ENCODE peak calls at places on chromosomes 12 and 14, in eight cellular contexts. One of them, this sample, is unnamed.

GRCh38 chr12:51482808-51483532 is 58.3 kb downstream of the SLC4A8 start:
- DNase-seq in esophagus squamous epithelium: no peak
- DNase-seq in stomach: no peak
- DNase-seq in breast epithelium: no peak
- DNase-seq in lower leg skin: no peak
- DNase-seq in gastrocnemius medialis: no peak
- DNase-seq in transverse colon: no peak
- DNase-seq in H54: no peak
- DNase-seq in this sample: no peak

GRCh38 chr14:69632154-69632553 is 20.8 kb downstream of the SUSD6 start:
- DNase-seq in esophagus squamous epithelium: no peak
- DNase-seq in stomach: no peak
- DNase-seq in breast epithelium: no peak
- DNase-seq in lower leg skin: no peak
- DNase-seq in gastrocnemius medialis: no peak
- DNase-seq in transverse colon: no peak
- DNase-seq in H54: no peak
- DNase-seq in this sample: no peak

GRCh38 chr12:26878661-26879119 is 45.7 kb upstream of the ITPR2 start:
- DNase-seq in esophagus squamous epithelium: no peak
- DNase-seq in stomach: peak; percentile 85
- DNase-seq in breast epithelium: peak; percentile 75
- DNase-seq in lower leg skin: peak; percentile 93
- DNase-seq in gastrocnemius medialis: peak; percentile 83
- DNase-seq in transverse colon: peak; percentile 74
- DNase-seq in H54: no peak
- DNase-seq in this sample: peak; percentile 98

GRCh38 chr12:100858658-100859057 is 64.1 kb downstream of the ANO4 start:
- DNase-seq in esophagus squamous epithelium: no peak
- DNase-seq in stomach: no peak
- DNase-seq in breast epithelium: no peak
- DNase-seq in lower leg skin: no peak
- DNase-seq in gastrocnemius medialis: no peak
- DNase-seq in transverse colon: no peak
- DNase-seq in H54: no peak
- DNase-seq in this sample: no peak

GRCh38 chr12:120988658-120989057 is 10.3 kb downstream of the HNF1A start:
- DNase-seq in esophagus squamous epithelium: no peak
- DNase-seq in stomach: no peak
- DNase-seq in breast epithelium: no peak
- DNase-seq in lower leg skin: no peak
- DNase-seq in gastrocnemius medialis: no peak
- DNase-seq in transverse colon: no peak
- DNase-seq in H54: no peak
- DNase-seq in this sample: no peak

GRCh38 chr12:80230068-80230467 is 130.7 kb downstream of the OTOGL start:
- DNase-seq in esophagus squamous epithelium: no peak
- DNase-seq in stomach: no peak
- DNase-seq in breast epithelium: no peak
- DNase-seq in lower leg skin: no peak
- DNase-seq in gastrocnemius medialis: no peak
- DNase-seq in transverse colon: no peak
- DNase-seq in H54: no peak
- DNase-seq in this sample: no peak

GRCh38 chr14:64249363-64249762 is 44.8 kb downstream of the ESR2 start:
- DNase-seq in esophagus squamous epithelium: no peak
- DNase-seq in stomach: no peak
- DNase-seq in breast epithelium: no peak
- DNase-seq in lower leg skin: no peak
- DNase-seq in gastrocnemius medialis: no peak
- DNase-seq in transverse colon: no peak
- DNase-seq in H54: no peak
- DNase-seq in this sample: peak; percentile 27

GRCh38 chr12:114662512-114663177 is 21.3 kb downstream of the TBX3 start:
- DNase-seq in esophagus squamous epithelium: no peak
- DNase-seq in stomach: peak; percentile 88
- DNase-seq in breast epithelium: peak; percentile 78
- DNase-seq in lower leg skin: peak; percentile 97
- DNase-seq in gastrocnemius medialis: peak; percentile 63
- DNase-seq in transverse colon: peak; percentile 84
- DNase-seq in H54: peak; percentile 66
- DNase-seq in this sample: peak; percentile 86

GRCh38 chr12:92183575-92183974 is 37.9 kb upstream of the BTG1 start:
- DNase-seq in esophagus squamous epithelium: no peak
- DNase-seq in stomach: no peak
- DNase-seq in breast epithelium: no peak
- DNase-seq in lower leg skin: no peak
- DNase-seq in gastrocnemius medialis: no peak
- DNase-seq in transverse colon: no peak
- DNase-seq in H54: no peak
- DNase-seq in this sample: no peak

GRCh38 chr12:113185180-113186032 is at the start of the genes DDX54 and RITA1:
- DNase-seq in esophagus squamous epithelium: peak; percentile 49
- DNase-seq in stomach: peak; percentile 86
- DNase-seq in breast epithelium: peak; percentile 75
- DNase-seq in lower leg skin: peak; percentile 96
- DNase-seq in gastrocnemius medialis: peak; percentile 74
- DNase-seq in transverse colon: peak; percentile 85
- DNase-seq in H54: peak; percentile 65
- DNase-seq in this sample: peak; percentile 83

GRCh38 chr14:69685217-69685616 is 73.8 kb downstream of the SUSD6 start:
- DNase-seq in esophagus squamous epithelium: no peak
- DNase-seq in stomach: no peak
- DNase-seq in breast epithelium: no peak
- DNase-seq in lower leg skin: peak; percentile 67
- DNase-seq in gastrocnemius medialis: no peak
- DNase-seq in transverse colon: no peak
- DNase-seq in H54: no peak
- DNase-seq in this sample: no peak

GRCh38 chr14:77823378-77823777 is 23.5 kb downstream of the ADCK1 start:
- DNase-seq in esophagus squamous epithelium: no peak
- DNase-seq in stomach: no peak
- DNase-seq in breast epithelium: no peak
- DNase-seq in lower leg skin: no peak
- DNase-seq in gastrocnemius medialis: no peak
- DNase-seq in transverse colon: no peak
- DNase-seq in H54: no peak
- DNase-seq in this sample: no peak

GRCh38 chr12:120090211-120090610 is 26.3 kb downstream of the RAB35 start:
- DNase-seq in esophagus squamous epithelium: no peak
- DNase-seq in stomach: no peak
- DNase-seq in breast epithelium: no peak
- DNase-seq in lower leg skin: no peak
- DNase-seq in gastrocnemius medialis: no peak
- DNase-seq in transverse colon: no peak
- DNase-seq in H54: no peak
- DNase-seq in this sample: no peak

DNA sequence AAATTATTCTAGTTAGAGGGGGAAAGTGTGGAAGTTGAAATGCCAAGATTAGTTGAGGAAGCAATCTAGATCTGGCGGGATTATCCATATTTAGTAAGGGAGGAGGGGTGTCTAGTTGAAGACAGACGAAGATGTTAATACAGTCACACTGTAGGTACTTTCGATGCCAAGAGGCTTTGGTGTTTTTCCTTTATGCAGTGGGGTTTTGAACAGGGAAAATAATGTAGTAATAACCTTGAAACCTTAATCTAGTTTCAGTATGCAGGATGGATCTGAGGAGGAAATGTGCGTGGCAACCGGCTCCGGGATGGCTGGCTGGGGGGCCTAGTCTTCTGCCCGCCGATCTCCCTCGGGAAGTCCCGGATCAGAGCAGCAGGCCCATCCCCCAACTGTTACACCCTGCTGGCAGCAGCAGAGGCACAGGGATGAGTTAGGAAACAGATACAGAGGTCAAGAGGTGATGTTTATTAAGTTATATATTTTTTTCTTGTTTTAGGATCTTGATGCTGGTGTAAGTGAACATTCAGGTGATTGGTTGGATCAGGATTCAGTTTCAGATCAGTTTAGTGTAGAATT is 27.4 kb downstream of the MDM2 start:
- DNase-seq in esophagus squamous epithelium: no peak
- DNase-seq in stomach: no peak
- DNase-seq in breast epithelium: no peak
- DNase-seq in lower leg skin: no peak
- DNase-seq in gastrocnemius medialis: no peak
- DNase-seq in transverse colon: no peak
- DNase-seq in H54: no peak
- DNase-seq in this sample: no peak
- TF ChIP-seq POLR2A in esophagus squamous epithelium: no peak
- TF ChIP-seq POLR2A in stomach: no peak
- TF ChIP-seq POLR2A in breast epithelium: no peak
- TF ChIP-seq POLR2A in lower leg skin: no peak
- TF ChIP-seq POLR2A in gastrocnemius medialis: no peak
- TF ChIP-seq POLR2A in transverse colon: no peak
- TF ChIP-seq POLR2A in H54: no peak
- TF ChIP-seq POLR2A in this sample: no peak

GRCh38 chr12:6615802-6616201 is 8.6 kb upstream of the CHD4 start:
- DNase-seq in esophagus squamous epithelium: no peak
- DNase-seq in stomach: no peak
- DNase-seq in breast epithelium: no peak
- DNase-seq in lower leg skin: no peak
- DNase-seq in gastrocnemius medialis: no peak
- DNase-seq in transverse colon: no peak
- DNase-seq in H54: no peak
- DNase-seq in this sample: no peak

GRCh38 chr12:6618483-6618882 is 11.3 kb upstream of the CHD4 start:
- DNase-seq in esophagus squamous epithelium: no peak
- DNase-seq in stomach: no peak
- DNase-seq in breast epithelium: no peak
- DNase-seq in lower leg skin: no peak
- DNase-seq in gastrocnemius medialis: no peak
- DNase-seq in transverse colon: no peak
- DNase-seq in H54: no peak
- DNase-seq in this sample: no peak

GRCh38 chr12:6620885-6621274 is 13.7 kb upstream of the CHD4 start:
- DNase-seq in esophagus squamous epithelium: no peak
- DNase-seq in stomach: no peak
- DNase-seq in breast epithelium: no peak
- DNase-seq in lower leg skin: no peak
- DNase-seq in gastrocnemius medialis: no peak
- DNase-seq in transverse colon: no peak
- DNase-seq in H54: no peak
- DNase-seq in this sample: no peak

GRCh38 chr12:6614513-6615177 is 7.5 kb upstream of the CHD4 start:
- DNase-seq in esophagus squamous epithelium: no peak
- DNase-seq in stomach: no peak
- DNase-seq in breast epithelium: no peak
- DNase-seq in lower leg skin: no peak
- DNase-seq in gastrocnemius medialis: no peak
- DNase-seq in transverse colon: no peak
- DNase-seq in H54: no peak
- DNase-seq in this sample: no peak

DNA sequence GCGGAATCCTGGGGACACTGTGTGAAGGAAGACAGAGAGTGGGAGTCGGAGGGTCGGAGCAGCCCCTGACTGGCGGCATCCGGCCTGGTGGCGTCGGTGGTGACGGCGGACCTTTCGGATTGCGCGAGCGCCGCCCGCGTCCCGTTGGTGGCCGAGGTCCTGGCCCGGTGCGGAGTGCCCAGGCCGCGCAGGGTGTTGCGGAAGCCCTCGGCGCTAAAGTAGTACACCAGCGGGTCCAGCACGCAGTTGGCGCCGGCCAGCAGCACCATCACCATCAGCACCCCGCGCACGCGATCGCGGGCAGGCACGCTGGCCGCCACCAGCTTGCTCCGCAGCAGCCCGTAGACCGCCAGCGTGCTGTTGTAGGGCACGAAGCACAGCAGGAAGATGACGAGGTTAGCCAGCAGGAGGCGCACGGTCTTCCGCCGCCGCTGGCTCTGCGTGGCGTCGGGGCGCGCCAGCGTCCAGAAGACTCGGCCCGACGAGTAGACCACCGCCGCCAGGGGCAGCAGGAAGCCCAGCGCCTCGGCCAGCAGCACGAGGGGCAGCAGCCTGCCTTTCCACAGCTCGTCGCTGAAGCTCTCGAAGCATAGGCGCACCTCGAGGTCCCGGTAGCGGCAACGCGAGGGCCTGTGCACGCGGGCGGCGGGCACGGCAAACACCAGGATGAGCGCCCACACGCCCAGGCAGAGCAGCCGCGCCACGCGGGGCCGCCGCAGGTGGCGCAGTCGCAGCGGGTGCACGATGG is 13.1 kb upstream of the CHD4 start:
- DNase-seq in esophagus squamous epithelium: no peak
- DNase-seq in stomach: no peak
- DNase-seq in breast epithelium: no peak
- DNase-seq in lower leg skin: no peak
- DNase-seq in gastrocnemius medialis: no peak
- DNase-seq in transverse colon: no peak
- DNase-seq in H54: no peak
- DNase-seq in this sample: peak; percentile 37
- TF ChIP-seq POLR2A in esophagus squamous epithelium: no peak
- TF ChIP-seq POLR2A in stomach: no peak
- TF ChIP-seq POLR2A in breast epithelium: no peak
- TF ChIP-seq POLR2A in lower leg skin: no peak
- TF ChIP-seq POLR2A in gastrocnemius medialis: no peak
- TF ChIP-seq POLR2A in transverse colon: no peak
- TF ChIP-seq POLR2A in H54: no peak
- TF ChIP-seq POLR2A in this sample: no peak

DNA sequence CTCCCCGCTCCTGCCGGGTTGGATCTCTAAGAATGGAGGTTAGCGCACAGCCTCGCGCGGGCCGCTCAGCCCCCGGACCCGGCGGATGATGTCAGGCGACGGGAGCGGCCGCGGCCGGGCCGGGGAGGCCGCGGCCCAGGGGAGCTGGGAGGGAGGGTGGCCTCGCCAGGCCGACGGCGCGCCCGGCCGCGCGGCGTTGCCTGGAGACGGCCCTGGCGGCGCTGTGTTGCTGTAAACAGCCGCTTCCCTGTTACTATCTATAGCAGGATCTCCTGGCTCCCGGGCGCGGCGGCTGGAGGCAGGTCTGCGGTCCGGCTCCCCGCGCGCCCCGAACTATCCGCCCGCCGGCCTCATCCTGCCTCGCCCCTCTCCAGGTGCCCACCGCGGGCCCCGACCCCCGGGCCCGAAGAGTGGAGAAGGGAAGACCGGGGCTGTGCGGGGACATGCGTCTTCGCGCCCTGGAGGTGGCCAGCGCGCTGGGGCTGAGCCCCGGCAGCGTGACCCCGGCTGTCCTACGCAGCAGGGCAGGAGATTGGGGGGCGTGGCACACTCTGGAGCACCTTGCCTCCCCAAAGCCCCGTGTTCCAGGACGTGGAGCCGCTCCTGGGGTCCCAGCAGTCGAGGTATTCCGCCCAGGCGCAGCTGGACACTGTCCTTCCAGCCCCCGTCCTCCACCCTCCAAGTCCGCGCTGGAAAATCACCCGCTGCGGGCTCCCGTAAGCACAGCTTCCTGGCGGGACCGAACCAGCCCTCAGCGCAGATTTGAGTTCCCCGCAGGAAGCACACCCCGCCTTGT is 1.4 kb upstream of the FOS start:
- DNase-seq in esophagus squamous epithelium: no peak
- DNase-seq in stomach: peak; percentile 90
- DNase-seq in breast epithelium: peak; percentile 91
- DNase-seq in lower leg skin: peak; percentile 98
- DNase-seq in gastrocnemius medialis: peak; percentile 92
- DNase-seq in transverse colon: peak; percentile 92
- DNase-seq in H54: no peak
- DNase-seq in this sample: peak; percentile 94
- TF ChIP-seq POLR2A in esophagus squamous epithelium: peak; percentile 94
- TF ChIP-seq POLR2A in stomach: peak; percentile 48
- TF ChIP-seq POLR2A in breast epithelium: peak; percentile 87
- TF ChIP-seq POLR2A in lower leg skin: no peak
- TF ChIP-seq POLR2A in gastrocnemius medialis: peak; percentile 99
- TF ChIP-seq POLR2A in transverse colon: peak; percentile 97
- TF ChIP-seq POLR2A in H54: no peak
- TF ChIP-seq POLR2A in this sample: peak; percentile 96

GRCh38 chr14:22563987-22564386 is 25.0 kb downstream of the DAD1 start:
- DNase-seq in esophagus squamous epithelium: no peak
- DNase-seq in stomach: no peak
- DNase-seq in breast epithelium: no peak
- DNase-seq in lower leg skin: no peak
- DNase-seq in gastrocnemius medialis: no peak
- DNase-seq in transverse colon: no peak
- DNase-seq in H54: no peak
- DNase-seq in this sample: no peak
- TF ChIP-seq POLR2A in esophagus squamous epithelium: no peak
- TF ChIP-seq POLR2A in stomach: no peak
- TF ChIP-seq POLR2A in breast epithelium: no peak
- TF ChIP-seq POLR2A in lower leg skin: no peak
- TF ChIP-seq POLR2A in gastrocnemius medialis: no peak
- TF ChIP-seq POLR2A in transverse colon: no peak
- TF ChIP-seq POLR2A in H54: no peak
- TF ChIP-seq POLR2A in this sample: no peak